ENCODE peak calls at places on chromosomes 16 and 17, in four cellular contexts. One of them, this sample, is unnamed.

GRCh38 chr16:2882460-2883026 is 472 bp upstream of the FLYWCH2 start:
- DNase-seq in GM12878: peak; percentile 95
- DNase-seq in HepG2: peak; percentile 96
- DNase-seq in K562: peak; percentile 91
- DNase-seq in this sample: peak; percentile 90

GRCh38 chr17:17043668-17044226 is 1.5 kb downstream of the MPRIP start:
- DNase-seq in GM12878: no peak
- DNase-seq in HepG2: no peak
- DNase-seq in K562: no peak
- DNase-seq in this sample: no peak

GRCh38 chr17:59793249-59793648 is 85.8 kb downstream of the VMP1 start:
- DNase-seq in GM12878: no peak
- DNase-seq in HepG2: no peak
- DNase-seq in K562: no peak
- DNase-seq in this sample: no peak

GRCh38 chr17:48103379-48103715 is 2.1 kb upstream of the CBX1 start:
- DNase-seq in GM12878: no peak
- DNase-seq in HepG2: no peak
- DNase-seq in K562: no peak
- DNase-seq in this sample: no peak

GRCh38 chr17:50055426-50056216 is at the start of gene ITGA3:
- DNase-seq in GM12878: no peak
- DNase-seq in HepG2: no peak
- DNase-seq in K562: peak; percentile 84
- DNase-seq in this sample: peak; percentile 74

GRCh38 chr16:23742761-23743160 is 12.1 kb upstream of the CHP2 start:
- DNase-seq in GM12878: no peak
- DNase-seq in HepG2: no peak
- DNase-seq in K562: peak; percentile 24
- DNase-seq in this sample: no peak

GRCh38 chr16:53945996-53946395 is 242.0 kb downstream of the FTO start:
- DNase-seq in GM12878: no peak
- DNase-seq in HepG2: peak; percentile 57
- DNase-seq in K562: peak; percentile 39
- DNase-seq in this sample: no peak

GRCh38 chr16:17459903-17460521 is 10.7 kb downstream of the XYLT1 start:
- DNase-seq in GM12878: no peak
- DNase-seq in HepG2: no peak
- DNase-seq in K562: no peak
- DNase-seq in this sample: no peak

GRCh38 chr17:74663566-74663965 is 40.0 kb upstream of the CD300E start:
- DNase-seq in GM12878: no peak
- DNase-seq in HepG2: no peak
- DNase-seq in K562: no peak
- DNase-seq in this sample: no peak

GRCh38 chr17:302300-302698 is 50.3 kb downstream of the RPH3AL start:
- DNase-seq in GM12878: no peak
- DNase-seq in HepG2: no peak
- DNase-seq in K562: no peak
- DNase-seq in this sample: no peak

GRCh38 chr17:30405161-30405560 is 26.4 kb downstream of the CPD start:
- DNase-seq in GM12878: no peak
- DNase-seq in HepG2: peak; percentile 77
- DNase-seq in K562: no peak
- DNase-seq in this sample: no peak

GRCh38 chr17:30701498-30701989 is 122.9 kb downstream of the CRLF3 start:
- DNase-seq in GM12878: no peak
- DNase-seq in HepG2: no peak
- DNase-seq in K562: no peak
- DNase-seq in this sample: no peak

GRCh38 chr16:83856846-83857245 is 42.1 kb upstream of the MLYCD start:
- DNase-seq in GM12878: no peak
- DNase-seq in HepG2: no peak
- DNase-seq in K562: no peak
- DNase-seq in this sample: no peak

GRCh38 chr16:77920984-77921383 is 101.4 kb upstream of the CLEC3A start:
- DNase-seq in GM12878: no peak
- DNase-seq in HepG2: no peak
- DNase-seq in K562: no peak
- DNase-seq in this sample: no peak

GRCh38 chr17:66114609-66115008 is 77.3 kb downstream of the CEP112 start:
- DNase-seq in GM12878: no peak
- DNase-seq in HepG2: no peak
- DNase-seq in K562: no peak
- DNase-seq in this sample: no peak

GRCh38 chr17:61495161-61495857 is 43.1 kb downstream of the TBX4 start:
- DNase-seq in GM12878: no peak
- DNase-seq in HepG2: no peak
- DNase-seq in K562: no peak
- DNase-seq in this sample: no peak

GRCh38 chr17:79223953-79224352 is 149.3 kb downstream of the ENGASE start:
- DNase-seq in GM12878: no peak
- DNase-seq in HepG2: no peak
- DNase-seq in K562: no peak
- DNase-seq in this sample: no peak

GRCh38 chr17:54941285-54941684 is 27.2 kb downstream of the COX11 start:
- DNase-seq in GM12878: no peak
- DNase-seq in HepG2: no peak
- DNase-seq in K562: no peak
- DNase-seq in this sample: no peak

GRCh38 chr17:41098476-41098875 is 534 bp upstream of the KRTAP4-8 start:
- DNase-seq in GM12878: no peak
- DNase-seq in HepG2: no peak
- DNase-seq in K562: no peak
- DNase-seq in this sample: no peak

GRCh38 chr17:32497431-32498205 is 10.8 kb downstream of the CDK5R1 start:
- DNase-seq in GM12878: no peak
- DNase-seq in HepG2: no peak
- DNase-seq in K562: no peak
- DNase-seq in this sample: no peak

GRCh38 chr16:68086860-68087268 is 1.7 kb downstream of the NFATC3 start:
- DNase-seq in GM12878: no peak
- DNase-seq in HepG2: no peak
- DNase-seq in K562: no peak
- DNase-seq in this sample: peak; percentile 6

GRCh38 chr17:67403483-67403882 is 26.4 kb downstream of the PITPNC1 start:
- DNase-seq in GM12878: no peak
- DNase-seq in HepG2: no peak
- DNase-seq in K562: no peak
- DNase-seq in this sample: no peak

GRCh38 chr16:14300631-14301149 is 229.6 kb downstream of the MRTFB start:
- DNase-seq in GM12878: no peak
- DNase-seq in HepG2: peak; percentile 88
- DNase-seq in K562: peak; percentile 53
- DNase-seq in this sample: peak; percentile 36

GRCh38 chr16:8740775-8741355 is 56.6 kb downstream of the TMEM186 start:
- DNase-seq in GM12878: no peak
- DNase-seq in HepG2: peak; percentile 100
- DNase-seq in K562: no peak
- DNase-seq in this sample: no peak
- TF ChIP-seq FOXK2 in GM12878: no peak
- TF ChIP-seq FOXK2 in HepG2: peak; percentile 60
- TF ChIP-seq FOXK2 in K562: no peak
- TF ChIP-seq FOXK2 in this sample: no peak

DNA sequence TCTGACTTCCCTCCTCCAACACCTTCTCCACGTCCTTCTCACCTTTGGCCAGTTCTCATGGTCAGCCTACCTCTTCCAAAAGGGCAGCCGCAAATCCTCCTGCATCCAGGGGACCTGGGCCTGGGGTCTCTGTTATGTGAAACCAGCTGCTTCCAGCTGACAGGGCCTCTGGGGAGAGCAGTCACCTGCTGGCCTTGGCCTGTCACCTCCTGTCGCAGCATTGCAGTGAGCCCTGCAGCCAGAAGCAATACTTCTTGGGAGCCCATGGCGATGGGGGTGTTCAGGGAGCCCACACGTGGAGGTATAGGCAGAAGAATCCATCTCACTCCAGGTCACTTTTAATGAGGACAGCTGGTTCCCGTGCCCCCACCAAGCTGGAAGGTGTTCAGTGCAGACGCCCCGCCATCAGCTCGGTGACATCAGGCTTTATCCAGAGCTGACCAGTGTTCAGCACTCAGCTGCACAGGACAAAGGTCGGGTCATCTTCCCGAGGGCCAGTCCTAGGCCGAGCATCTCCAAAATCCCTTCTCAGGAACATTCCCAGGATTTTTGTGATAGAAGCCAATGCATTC is 1.7 kb upstream of the SLC47A2 start:
- DNase-seq in GM12878: no peak
- DNase-seq in HepG2: no peak
- DNase-seq in K562: no peak
- DNase-seq in this sample: no peak
- TF ChIP-seq FOXK2 in GM12878: no peak
- TF ChIP-seq FOXK2 in HepG2: no peak
- TF ChIP-seq FOXK2 in K562: no peak
- TF ChIP-seq FOXK2 in this sample: no peak

GRCh38 chr16:88851616-88852015 is 5.1 kb downstream of the GALNS start:
- DNase-seq in GM12878: no peak
- DNase-seq in HepG2: no peak
- DNase-seq in K562: no peak
- DNase-seq in this sample: no peak

GRCh38 chr16:88854306-88855111 is 2.2 kb downstream of the GALNS start:
- DNase-seq in GM12878: no peak
- DNase-seq in HepG2: no peak
- DNase-seq in K562: peak; percentile 66
- DNase-seq in this sample: no peak

GRCh38 chr16:88855736-88856121 is 1.0 kb downstream of the GALNS start:
- DNase-seq in GM12878: no peak
- DNase-seq in HepG2: no peak
- DNase-seq in K562: no peak
- DNase-seq in this sample: no peak

GRCh38 chr16:88855176-88855575 is 1.6 kb downstream of the GALNS start:
- DNase-seq in GM12878: no peak
- DNase-seq in HepG2: no peak
- DNase-seq in K562: no peak
- DNase-seq in this sample: no peak

DNA sequence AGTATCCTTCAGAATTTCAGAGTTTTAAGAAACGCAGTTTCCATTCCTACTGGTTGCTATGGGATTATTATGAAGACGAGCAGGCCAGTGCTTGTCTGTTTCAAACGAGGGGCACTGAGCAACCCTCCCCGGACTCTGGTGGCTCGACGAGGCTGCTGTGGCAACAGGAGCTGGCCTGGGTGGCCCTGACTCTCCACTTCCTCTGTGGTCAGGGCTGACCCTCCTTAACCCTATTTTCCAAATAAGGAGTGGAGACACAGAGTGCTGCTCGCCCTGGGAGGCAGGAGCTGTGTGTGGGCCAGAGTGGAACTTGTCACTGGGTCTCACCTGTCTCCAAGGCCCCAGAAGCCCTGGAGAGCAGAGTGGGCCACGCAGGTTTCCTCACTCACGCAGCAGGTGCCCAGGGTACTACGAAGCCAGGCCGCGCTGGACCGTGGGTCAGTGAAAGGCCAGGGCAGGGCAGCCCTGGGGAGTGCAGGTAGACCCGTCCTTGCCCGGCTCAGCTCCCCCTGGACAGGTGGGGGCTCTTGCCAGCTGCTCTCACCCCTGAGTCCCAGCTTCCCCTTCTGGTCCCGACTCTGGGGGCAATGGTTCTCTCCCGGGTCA is 3.3 kb downstream of the GALNS start:
- DNase-seq in GM12878: no peak
- DNase-seq in HepG2: no peak
- DNase-seq in K562: no peak
- DNase-seq in this sample: no peak
- TF ChIP-seq FOXK2 in GM12878: no peak
- TF ChIP-seq FOXK2 in HepG2: no peak
- TF ChIP-seq FOXK2 in K562: no peak
- TF ChIP-seq FOXK2 in this sample: no peak

DNA sequence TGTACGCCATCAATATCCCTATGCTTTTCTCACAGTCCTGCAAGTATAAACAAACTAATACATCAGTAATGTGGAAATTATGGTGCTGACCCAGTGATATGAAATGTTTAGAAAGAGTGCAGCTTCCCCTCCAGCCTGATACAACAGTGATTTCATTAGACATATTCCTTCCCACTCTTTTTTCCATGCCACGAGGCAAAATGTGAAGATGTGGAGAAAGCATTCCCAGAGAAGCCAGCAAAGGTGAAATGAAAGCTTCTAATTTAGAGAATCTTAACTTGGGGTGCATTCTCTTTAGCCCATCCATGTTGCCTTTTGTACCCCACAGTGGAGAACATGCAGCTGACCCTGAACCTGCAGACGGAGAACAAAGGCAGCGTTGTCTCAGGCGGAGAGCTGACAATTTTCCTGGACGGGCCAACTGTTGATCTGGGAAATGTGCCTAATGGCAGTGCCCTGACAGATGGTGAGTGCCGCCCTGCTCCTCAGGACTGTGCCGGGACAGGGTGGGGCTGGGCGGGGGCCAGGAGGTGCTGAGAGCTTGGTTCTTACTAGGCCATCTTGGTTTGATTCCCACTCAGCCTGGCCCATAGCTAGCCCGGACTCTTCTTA is 77.8 kb downstream of the WWP2 start:
- DNase-seq in GM12878: no peak
- DNase-seq in HepG2: peak; percentile 81
- DNase-seq in K562: no peak
- DNase-seq in this sample: no peak
- TF ChIP-seq FOXK2 in GM12878: no peak
- TF ChIP-seq FOXK2 in HepG2: no peak
- TF ChIP-seq FOXK2 in K562: no peak
- TF ChIP-seq FOXK2 in this sample: no peak

DNA sequence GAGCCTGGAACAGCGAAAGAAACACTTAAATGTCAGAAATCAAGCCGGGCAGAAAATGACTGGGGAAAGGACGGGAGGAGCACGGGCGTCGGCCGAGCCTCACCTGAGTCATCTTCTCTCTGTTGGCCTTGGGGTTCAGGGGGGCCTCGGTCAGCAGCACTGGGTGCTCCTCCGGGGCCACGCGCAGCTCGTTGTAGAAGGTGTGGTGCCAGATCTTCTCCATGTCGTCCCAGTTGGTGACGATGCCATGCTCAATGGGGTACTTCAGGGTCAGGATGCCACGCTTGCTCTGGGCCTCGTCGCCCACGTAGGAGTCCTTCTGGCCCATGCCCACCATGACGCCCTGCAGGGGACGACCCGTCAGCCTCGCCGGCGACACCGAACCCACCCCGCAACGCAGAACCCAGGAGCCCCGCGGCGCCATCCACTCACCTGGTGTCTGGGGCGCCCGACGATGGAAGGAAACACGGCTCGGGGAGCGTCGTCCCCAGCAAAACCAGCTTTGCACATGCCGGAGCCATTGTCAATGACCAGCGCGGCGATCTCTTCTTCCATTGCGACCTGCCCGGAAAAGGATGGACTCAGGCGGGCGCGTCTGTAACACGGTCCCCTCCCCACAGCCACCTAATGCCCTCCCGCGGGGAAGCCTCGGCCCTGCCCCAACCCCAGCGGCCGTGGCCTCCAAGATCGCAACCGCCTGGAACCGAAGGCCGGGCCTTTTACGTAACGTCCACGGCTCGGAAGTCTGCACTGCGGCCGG is 619 bp downstream of the ACTG1 start:
- DNase-seq in GM12878: no peak
- DNase-seq in HepG2: no peak
- DNase-seq in K562: no peak
- DNase-seq in this sample: no peak
- TF ChIP-seq FOXK2 in GM12878: no peak
- TF ChIP-seq FOXK2 in HepG2: no peak
- TF ChIP-seq FOXK2 in K562: no peak
- TF ChIP-seq FOXK2 in this sample: no peak